ENCODE peak calls at places on chromosome 2, in eight cellular contexts. Z is non-pigmented ciliary epithelial cell; D is AML-193; O is iris pigment epithelial cell; Q is ACHN; P is stimulated activated CD4-positive, alpha-beta T cell treated with anti-CD3 and anti-CD28 coated beads, Interleukin-12 subunit alpha, Interleukin-12 subunit beta, amount 100 ng/mL, for 48 hours; Y is uterus; J is BJ. V is an unnamed sample.

GRCh38 chr2:9287400-9288059 is 80.9 kb downstream of the ASAP2 start:
- DNase-seq in Y (no peak), J (peak; percentile 97), D (no peak), O (peak; percentile 97), Q (peak; percentile 99), P (no peak), Z (peak; percentile 99), V (no peak)

GRCh38 chr2:15241208-15241607 is 319.9 kb downstream of the NBAS start:
- DNase-seq in P (no peak), O (no peak), J (no peak), Y (no peak), Q (no peak), Z (no peak), D (no peak), V (no peak)

GRCh38 chr2:29629495-29629894 is 291.9 kb downstream of the ALK start:
- DNase-seq in P (no peak), O (no peak), Z (no peak), D (no peak), Y (no peak), Q (no peak), J (no peak), V (no peak)

GRCh38 chr2:25055521-25055920 is 13.6 kb downstream of the EFR3B start:
- DNase-seq in O (no peak), D (no peak), Z (no peak), P (no peak), Y (no peak), J (no peak), Q (no peak), V (no peak)

GRCh38 chr2:28635251-28635650 is 116.4 kb upstream of the PPP1CB start:
- DNase-seq in Y (no peak), Z (no peak), O (peak; percentile 76), J (no peak), D (no peak), P (no peak), Q (no peak), V (no peak)

GRCh38 chr2:196176142-196176738 is 4.9 kb upstream of the STK17B start:
- DNase-seq in D (no peak), J (no peak), Q (no peak), Z (no peak), O (no peak), Y (no peak), P (peak; percentile 63), V (no peak)

GRCh38 chr2:48707466-48707865 is 48.1 kb downstream of the LHCGR start:
- DNase-seq in J (no peak), D (no peak), Y (no peak), P (no peak), O (peak; percentile 50), Z (no peak), Q (no peak), V (no peak)

GRCh38 chr2:180474716-180475115 is 467.6 kb upstream of the CWC22 start:
- DNase-seq in O (no peak), Q (no peak), P (no peak), Y (no peak), Z (no peak), J (no peak), D (no peak), V (no peak)

GRCh38 chr2:198499539-198499938 is 695.1 kb downstream of the PLCL1 start:
- DNase-seq in Q (no peak), Y (no peak), Z (no peak), J (peak; percentile 52), P (no peak), D (no peak), O (no peak), V (no peak)

GRCh38 chr2:132804045-132804444 is 134.0 kb upstream of the LYPD1 start:
- DNase-seq in J (no peak), Y (no peak), P (no peak), Q (peak; percentile 44), Z (no peak), D (no peak), O (peak; percentile 69), V (no peak)

GRCh38 chr2:191539068-191539467 is 138.9 kb upstream of the NABP1 start:
- DNase-seq in Y (no peak), Q (peak; percentile 43), O (peak; percentile 31), P (peak; percentile 8), D (peak; percentile 51), J (no peak), Z (peak; percentile 4), V (no peak)

GRCh38 chr2:205407984-205408383 is 274.3 kb upstream of the NRP2 start:
- DNase-seq in D (no peak), J (peak; percentile 67), O (peak; percentile 73), Q (no peak), Y (no peak), Z (peak; percentile 53), P (no peak), V (no peak)

GRCh38 chr2:37843554-37843953 is 81.5 kb upstream of the RMDN2 start:
- DNase-seq in J (peak; percentile 63), Q (no peak), O (peak; percentile 78), P (no peak), Y (no peak), Z (no peak), D (no peak), V (no peak)

GRCh38 chr2:19363474-19363778 is 5.0 kb upstream of the OSR1 start:
- DNase-seq in Y (no peak), Q (no peak), O (no peak), D (no peak), Z (no peak), P (no peak), J (no peak), V (no peak)

GRCh38 chr2:10257036-10257435 is 45.7 kb upstream of the HPCAL1 start:
- DNase-seq in J (no peak), Z (no peak), O (no peak), D (no peak), Q (no peak), Y (no peak), P (no peak), V (no peak)

GRCh38 chr2:1628893-1629292 is 115.4 kb downstream of the PXDN start:
- DNase-seq in Z (no peak), P (no peak), O (peak; percentile 85), Q (no peak), D (no peak), J (no peak), Y (peak; percentile 46), V (peak; percentile 71)

GRCh38 chr2:216754812-216755211 is 59.5 kb upstream of the IGFBP5 start:
- DNase-seq in Z (no peak), P (no peak), D (no peak), Y (no peak), J (no peak), O (no peak), Q (no peak), V (no peak)

GRCh38 chr2:20682166-20682565 is 15.2 kb downstream of the GDF7 start:
- DNase-seq in O (peak; percentile 34), Z (no peak), P (no peak), Y (no peak), D (no peak), J (no peak), Q (peak; percentile 42), V (no peak)

GRCh38 chr2:218125626-218126080 is at the start of gene CXCR2:
- DNase-seq in J (no peak), Y (no peak), P (no peak), Q (no peak), D (peak; percentile 83), Z (no peak), O (no peak), V (no peak)

GRCh38 chr2:230865324-230865765 is 603 bp downstream of the ITM2C start:
- DNase-seq in Y (no peak), Z (no peak), O (no peak), Q (no peak), P (no peak), J (no peak), D (peak; percentile 17), V (no peak)

GRCh38 chr2:64330281-64330680 is 123.7 kb upstream of the LGALSL start:
- DNase-seq in Q (no peak), D (no peak), J (no peak), Z (no peak), O (peak; percentile 7), Y (no peak), P (no peak), V (no peak)

GRCh38 chr2:20351555-20352229 is 1.0 kb upstream of the PUM2 start:
- DNase-seq in J (no peak), D (no peak), O (no peak), P (no peak), Z (no peak), Q (no peak), Y (no peak), V (no peak)

GRCh38 chr2:223404616-223405015 is 197.5 kb downstream of the SCG2 start:
- DNase-seq in D (no peak), Y (no peak), Z (no peak), Q (no peak), J (no peak), P (no peak), O (no peak), V (no peak)

GRCh38 chr2:140144611-140145010 is 1364.4 kb upstream of the NXPH2 start:
- DNase-seq in Y (no peak), J (no peak), Z (no peak), O (no peak), Q (no peak), P (no peak), D (no peak), V (no peak)

GRCh38 chr2:44392338-44392943 is 30.7 kb downstream of the CAMKMT start:
- DNase-seq in D (peak; percentile 40), O (peak; percentile 8), J (no peak), Q (peak; percentile 60), P (peak; percentile 26), Z (no peak), Y (no peak), V (peak; percentile 22)

GRCh38 chr2:217555075-217555876 is 447.5 kb downstream of the TNS1 start:
- DNase-seq in P (no peak), O (no peak), Z (no peak), Y (peak; percentile 63), J (peak; percentile 15), Q (no peak), D (no peak), V (no peak)

GRCh38 chr2:219803294-219803693 is 175.9 kb downstream of the SLC4A3 start:
- DNase-seq in Z (peak; percentile 18), Q (peak; percentile 16), J (peak; percentile 26), Y (no peak), D (no peak), O (peak; percentile 48), P (no peak), V (no peak)

V was measured in tibial nerve.